ENCODE peak calls at places on chromosome 18, in four cellular contexts. One of them, this sample, is unnamed.

GRCh38 chr18:68721681-68722583 is 7.0 kb upstream of the TMX3 start:
- DNase-seq in RWPE1: no peak
- DNase-seq in heart right ventricle: no peak
- DNase-seq in foreskin fibroblast: peak; percentile 11
- DNase-seq in this sample: no peak

GRCh38 chr18:7904529-7904928 is 337.4 kb downstream of the PTPRM start:
- DNase-seq in RWPE1: peak; percentile 12
- DNase-seq in heart right ventricle: no peak
- DNase-seq in foreskin fibroblast: peak; percentile 79
- DNase-seq in this sample: no peak

GRCh38 chr18:36593001-36593400 is 235.8 kb downstream of the TPGS2 start:
- DNase-seq in heart right ventricle: no peak
- DNase-seq in foreskin fibroblast: peak; percentile 34
- DNase-seq in RWPE1: no peak
- DNase-seq in this sample: no peak

GRCh38 chr18:79554945-79555645 is 124.5 kb upstream of the CTDP1 start:
- DNase-seq in foreskin fibroblast: no peak
- DNase-seq in RWPE1: no peak
- DNase-seq in heart right ventricle: no peak
- DNase-seq in this sample: no peak

GRCh38 chr18:35051978-35052377 is 10.8 kb downstream of the MAPRE2 start:
- DNase-seq in foreskin fibroblast: peak; percentile 54
- DNase-seq in heart right ventricle: no peak
- DNase-seq in RWPE1: no peak
- DNase-seq in this sample: no peak

GRCh38 chr18:23133860-23134779 is 1.2 kb upstream of the CABLES1 start:
- DNase-seq in foreskin fibroblast: no peak
- DNase-seq in RWPE1: peak; percentile 27
- DNase-seq in heart right ventricle: no peak
- DNase-seq in this sample: peak; percentile 82

GRCh38 chr18:63603772-63604171 is 16.6 kb downstream of the SERPINB13 start:
- DNase-seq in heart right ventricle: no peak
- DNase-seq in foreskin fibroblast: peak; percentile 36
- DNase-seq in RWPE1: peak; percentile 59
- DNase-seq in this sample: no peak

GRCh38 chr18:9779630-9780029 is 71.5 kb downstream of the RAB31 start:
- DNase-seq in heart right ventricle: no peak
- DNase-seq in foreskin fibroblast: peak; percentile 48
- DNase-seq in RWPE1: peak; percentile 43
- DNase-seq in this sample: peak; percentile 72

GRCh38 chr18:77271720-77272481 is 22.3 kb downstream of the GALR1 start:
- DNase-seq in RWPE1: no peak
- DNase-seq in foreskin fibroblast: peak; percentile 13
- DNase-seq in heart right ventricle: no peak
- DNase-seq in this sample: no peak

This sample was measured in GF-D8.